ENCODE peak calls at places on chromosome 11, in six cellular contexts. D is stimulated activated naive CD4-positive, alpha-beta T cell; P is NCI-H2029 treated with DMSO at 0.1 percent for 48 hours; G is kidney tubule cell; L is Calu3; F is endothelial cell. C is an unnamed sample.

GRCh38 chr11:69499946-69500284 is 18.5 kb downstream of the LINC01488 start:
- DNase-seq in D (no peak), P (no peak), L (no peak), F (no peak), G (no peak), C (no peak)

GRCh38 chr11:45964911-45965389 is 42.5 kb downstream of the LARGE2 start:
- DNase-seq in F (peak; percentile 58), D (peak; percentile 28), L (peak; percentile 63), P (peak; percentile 87), G (peak; percentile 77), C (peak; percentile 29)

GRCh38 chr11:65204646-65205601 is 23.2 kb downstream of the CAPN1 start:
- DNase-seq in G (peak; percentile 40), L (peak; percentile 58), D (peak; percentile 28), F (peak; percentile 79), P (no peak), C (no peak)

GRCh38 chr11:11580831-11581492 is 40.8 kb downstream of the GALNT18 start:
- DNase-seq in L (no peak), D (no peak), P (peak; percentile 73), F (no peak), G (no peak), C (peak; percentile 26)

GRCh38 chr11:13450832-13451397 is 12.1 kb downstream of the BTBD10 start:
- DNase-seq in G (no peak), P (no peak), F (no peak), D (no peak), L (no peak), C (no peak)

GRCh38 chr11:10931761-10932700 is 74.2 kb upstream of the ZBED5 start:
- DNase-seq in P (peak; percentile 49), F (peak; percentile 20), G (no peak), L (no peak), D (no peak), C (no peak)

GRCh38 chr11:62627718-62628117 is 5.9 kb upstream of the B3GAT3 start:
- DNase-seq in P (no peak), G (no peak), F (no peak), L (no peak), D (no peak), C (no peak)

GRCh38 chr11:10655227-10655626 is 38.3 kb downstream of the IRAG1 start:
- DNase-seq in L (no peak), F (no peak), P (no peak), G (no peak), D (no peak), C (no peak)

GRCh38 chr11:73752216-73752867 is 8.5 kb downstream of the RAB6A start:
- DNase-seq in L (no peak), P (no peak), G (peak; percentile 65), D (no peak), F (no peak), C (no peak)

GRCh38 chr11:104003491-104003890 is 32.9 kb upstream of the DDI1 start:
- DNase-seq in D (no peak), F (no peak), G (peak; percentile 16), L (no peak), P (no peak), C (no peak)

GRCh38 chr11:8807544-8808225 is 103.3 kb upstream of the AKIP1 start:
- DNase-seq in G (peak; percentile 65), F (no peak), D (no peak), P (no peak), L (no peak), C (no peak)

GRCh38 chr11:113796663-113797259 is 17.2 kb downstream of the CLDN25 start:
- DNase-seq in D (no peak), F (peak; percentile 30), G (peak; percentile 51), L (peak; percentile 28), P (peak; percentile 14), C (peak; percentile 1)

GRCh38 chr11:55714982-55715888 is 53.2 kb downstream of the OR4C6 start:
- DNase-seq in F (no peak), G (no peak), D (no peak), L (peak; percentile 16), P (no peak), C (no peak)

GRCh38 chr11:327581-327923 is 6.9 kb upstream of the IFITM3 start:
- DNase-seq in F (no peak), P (no peak), G (no peak), D (no peak), L (no peak), C (no peak)

GRCh38 chr11:122486793-122487495 is 168.6 kb upstream of the UBASH3B start:
- DNase-seq in F (peak; percentile 41), P (no peak), D (no peak), G (no peak), L (no peak), C (no peak)

GRCh38 chr11:123033895-123034294 is 28.0 kb downstream of the HSPA8 start:
- DNase-seq in L (no peak), F (no peak), G (peak; percentile 26), P (no peak), D (no peak), C (no peak)

GRCh38 chr11:34308821-34309585 is 48.8 kb downstream of the ABTB2 start:
- DNase-seq in L (peak; percentile 34), P (no peak), G (peak; percentile 62), F (no peak), D (no peak), C (no peak)

GRCh38 chr11:29282088-29282487 is 734.7 kb downstream of the KCNA4 start:
- DNase-seq in G (peak; percentile 98), L (peak; percentile 13), P (no peak), F (no peak), D (no peak), C (peak; percentile 55)

GRCh38 chr11:2139691-2140337 is 625 bp upstream of the IGF2 start:
- DNase-seq in F (no peak), P (no peak), D (no peak), G (no peak), L (no peak), C (no peak)

GRCh38 chr11:61384271-61385242 is 7.8 kb upstream of the TMEM216 start:
- DNase-seq in F (peak; percentile 26), P (no peak), D (no peak), G (no peak), L (no peak), C (no peak)

GRCh38 chr11:74090701-74091100 is 80.1 kb downstream of the C2CD3 start:
- DNase-seq in D (no peak), L (peak; percentile 14), G (peak; percentile 50), F (no peak), P (no peak), C (no peak)

GRCh38 chr11:13962562-13963168 is at the start of gene SPON1:
- DNase-seq in F (peak; percentile 79), L (no peak), G (peak; percentile 57), P (no peak), D (no peak), C (peak; percentile 25)

GRCh38 chr11:47616726-47617416 is 22.7 kb upstream of the C1QTNF4 start:
- DNase-seq in G (peak; percentile 24), D (no peak), P (no peak), L (peak; percentile 25), F (peak; percentile 67), C (peak; percentile 4)

C was measured in DMS153.